ENCODE peak calls at places on chromosomes 5 and 9, in five cellular contexts. One of them, this sample, is unnamed.

GRCh38 chr5:82387041-82387818 is 109.1 kb upstream of the RPS23 start:
- DNase-seq in spleen: no peak
- DNase-seq in ovary: no peak
- DNase-seq in H1: no peak
- DNase-seq in HCT116: peak
- DNase-seq in this sample: no peak

GRCh38 chr5:16788957-16789356 is 147.1 kb downstream of the MYO10 start:
- DNase-seq in HCT116: no peak
- DNase-seq in spleen: no peak
- DNase-seq in ovary: no peak
- DNase-seq in H1: no peak
- DNase-seq in this sample: no peak

GRCh38 chr5:117433841-117434240 is 859.2 kb upstream of the SEMA6A start:
- DNase-seq in ovary: no peak
- DNase-seq in spleen: no peak
- DNase-seq in H1: no peak
- DNase-seq in HCT116: no peak
- DNase-seq in this sample: no peak

GRCh38 chr9:127075592-127076380 is 46.6 kb downstream of the ANGPTL2 start:
- DNase-seq in ovary: no peak
- DNase-seq in H1: no peak
- DNase-seq in HCT116: no peak
- DNase-seq in spleen: no peak
- DNase-seq in this sample: no peak

GRCh38 chr9:95399261-95399660 is 81.8 kb upstream of the FANCC start:
- DNase-seq in spleen: no peak
- DNase-seq in ovary: no peak
- DNase-seq in H1: no peak
- DNase-seq in HCT116: no peak
- DNase-seq in this sample: no peak

GRCh38 chr5:102289251-102289899 is 6.7 kb downstream of the SLCO4C1 start:
- DNase-seq in spleen: no peak
- DNase-seq in ovary: no peak
- DNase-seq in HCT116: no peak
- DNase-seq in H1: no peak
- DNase-seq in this sample: no peak

GRCh38 chr9:110112792-110113191 is 95.2 kb downstream of the C9orf152 start:
- DNase-seq in HCT116: no peak
- DNase-seq in H1: no peak
- DNase-seq in ovary: no peak
- DNase-seq in spleen: no peak
- DNase-seq in this sample: no peak

GRCh38 chr5:150000261-150000989 is at the start of the genes HMGXB3 and TIGD6:
- DNase-seq in H1: peak
- DNase-seq in HCT116: peak
- DNase-seq in spleen: peak
- DNase-seq in ovary: peak
- DNase-seq in this sample: peak

GRCh38 chr9:79154806-79155205 is 417.0 kb upstream of the TLE4 start:
- DNase-seq in H1: no peak
- DNase-seq in ovary: no peak
- DNase-seq in spleen: no peak
- DNase-seq in HCT116: no peak
- DNase-seq in this sample: no peak

GRCh38 chr5:91190333-91190680 is 192.8 kb downstream of the ARRDC3 start:
- DNase-seq in ovary: no peak
- DNase-seq in HCT116: no peak
- DNase-seq in H1: no peak
- DNase-seq in spleen: no peak
- DNase-seq in this sample: no peak
- H3K4me3 ChIP-seq in ovary: no peak
- H3K4me3 ChIP-seq in HCT116: peak
- H3K4me3 ChIP-seq in H1: no peak
- H3K4me3 ChIP-seq in spleen: no peak
- H3K4me3 ChIP-seq in this sample: peak

DNA sequence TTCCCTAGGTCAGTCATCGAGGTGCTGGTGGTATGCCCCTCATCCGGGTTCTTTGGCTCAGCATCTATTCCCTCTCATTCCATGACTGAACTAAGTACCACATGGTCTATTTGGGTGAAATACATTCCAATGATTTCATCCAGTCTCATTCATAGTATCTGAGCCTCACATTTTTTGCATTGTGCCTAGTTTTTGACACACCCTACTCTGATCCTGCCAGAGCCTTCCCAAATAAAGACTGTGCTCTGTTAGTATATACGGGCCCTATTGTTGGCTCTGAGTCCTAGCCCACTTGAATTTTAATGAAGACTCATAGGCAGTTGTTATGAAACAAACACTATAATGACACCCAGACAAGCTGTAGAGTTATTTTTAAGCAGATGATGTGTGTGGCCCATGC is 740.7 kb downstream of the CETN3 start:
- DNase-seq in ovary: no peak
- DNase-seq in spleen: no peak
- DNase-seq in H1: no peak
- DNase-seq in HCT116: no peak
- DNase-seq in this sample: no peak
- TF ChIP-seq POLR2A in ovary: no peak
- TF ChIP-seq POLR2A in spleen: no peak
- TF ChIP-seq POLR2A in H1: no peak
- TF ChIP-seq POLR2A in HCT116: no peak
- TF ChIP-seq POLR2A in this sample: no peak

GRCh38 chr9:86795047-86795437 is 152.3 kb downstream of the GAS1 start:
- DNase-seq in spleen: no peak
- DNase-seq in HCT116: no peak
- DNase-seq in ovary: no peak
- DNase-seq in H1: no peak
- DNase-seq in this sample: no peak

GRCh38 chr9:86792136-86792535 is 155.2 kb downstream of the GAS1 start:
- DNase-seq in HCT116: peak
- DNase-seq in H1: no peak
- DNase-seq in spleen: no peak
- DNase-seq in ovary: no peak
- DNase-seq in this sample: no peak

GRCh38 chr9:86796671-86797070 is 150.6 kb downstream of the GAS1 start:
- DNase-seq in spleen: no peak
- DNase-seq in HCT116: no peak
- DNase-seq in ovary: no peak
- DNase-seq in H1: no peak
- DNase-seq in this sample: no peak

GRCh38 chr9:86794356-86795046 is 152.8 kb downstream of the GAS1 start:
- DNase-seq in HCT116: no peak
- DNase-seq in ovary: peak
- DNase-seq in spleen: no peak
- DNase-seq in H1: no peak
- DNase-seq in this sample: no peak

DNA sequence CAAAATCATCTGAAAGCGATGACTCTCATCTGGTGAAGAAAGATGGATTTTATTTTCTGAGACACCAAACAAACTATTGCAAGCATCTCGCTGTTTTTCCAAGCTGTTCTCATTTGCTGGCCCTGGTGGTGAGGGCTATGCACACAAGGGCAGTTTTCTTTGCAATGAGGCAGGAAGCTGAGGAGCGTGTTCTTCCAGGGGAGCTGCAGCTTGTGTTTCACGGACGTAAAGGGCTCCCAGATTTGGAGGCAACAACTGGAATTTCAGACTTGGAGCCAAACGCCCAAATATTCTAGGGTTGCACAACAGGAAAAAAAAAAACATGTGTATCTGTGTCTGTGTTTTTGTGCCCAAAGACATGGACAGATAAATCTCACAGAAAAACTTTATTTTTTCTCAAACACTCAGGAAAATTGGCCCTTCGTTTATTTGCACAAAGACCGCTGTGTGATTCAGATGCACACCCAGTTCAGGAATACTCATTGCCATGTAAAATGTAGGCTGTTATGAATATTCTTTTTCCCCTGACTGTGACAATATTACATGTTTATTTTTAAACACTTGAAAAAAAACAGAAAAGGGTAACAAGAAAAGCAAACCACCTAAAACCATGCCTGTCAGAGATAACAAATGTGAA is 151.3 kb downstream of the GAS1 start:
- DNase-seq in spleen: no peak
- DNase-seq in H1: no peak
- DNase-seq in HCT116: no peak
- DNase-seq in ovary: peak
- DNase-seq in this sample: no peak
- H3K4me3 ChIP-seq in spleen: no peak
- H3K4me3 ChIP-seq in H1: no peak
- H3K4me3 ChIP-seq in HCT116: no peak
- H3K4me3 ChIP-seq in ovary: no peak
- H3K4me3 ChIP-seq in this sample: no peak

DNA sequence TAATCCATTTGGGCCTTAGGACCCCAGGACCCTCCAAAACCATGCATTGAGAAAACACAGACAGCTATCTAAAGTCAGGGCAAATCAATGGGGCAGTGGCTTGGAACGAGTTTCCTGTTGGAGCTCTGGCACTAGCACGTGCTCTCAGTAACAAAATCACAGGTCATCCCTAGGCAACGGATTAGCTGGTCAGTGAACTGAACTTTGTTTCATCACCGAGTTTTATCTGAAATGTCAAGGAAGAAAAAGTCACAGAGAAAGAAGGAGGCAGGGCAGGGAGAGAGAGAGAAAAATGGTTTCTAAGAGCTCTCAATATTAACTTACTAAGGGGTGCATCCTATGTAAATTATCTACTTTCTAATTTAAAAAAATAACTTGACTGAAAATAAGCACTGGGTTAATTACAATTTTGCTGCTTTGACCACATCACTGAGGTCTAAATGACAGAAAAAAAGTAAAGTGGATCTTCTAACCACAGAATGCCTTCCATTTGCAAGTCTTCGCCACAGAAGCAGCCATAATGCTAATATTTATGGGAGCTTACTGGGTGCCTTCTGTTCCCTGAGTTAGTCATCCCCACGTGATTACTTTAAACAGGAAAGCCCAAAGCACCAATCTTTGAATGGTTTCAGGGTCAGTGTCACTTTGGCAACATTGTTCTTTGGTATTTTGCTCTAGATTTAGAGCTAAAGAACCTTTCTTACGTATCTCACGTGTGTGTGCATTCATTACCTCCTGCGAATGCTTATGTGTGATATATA is 503.9 kb downstream of the RASEF start:
- DNase-seq in ovary: no peak
- DNase-seq in spleen: no peak
- DNase-seq in H1: no peak
- DNase-seq in HCT116: no peak
- DNase-seq in this sample: no peak
- TF ChIP-seq POLR2A in ovary: no peak
- TF ChIP-seq POLR2A in spleen: no peak
- TF ChIP-seq POLR2A in H1: no peak
- TF ChIP-seq POLR2A in HCT116: no peak
- TF ChIP-seq POLR2A in this sample: no peak

DNA sequence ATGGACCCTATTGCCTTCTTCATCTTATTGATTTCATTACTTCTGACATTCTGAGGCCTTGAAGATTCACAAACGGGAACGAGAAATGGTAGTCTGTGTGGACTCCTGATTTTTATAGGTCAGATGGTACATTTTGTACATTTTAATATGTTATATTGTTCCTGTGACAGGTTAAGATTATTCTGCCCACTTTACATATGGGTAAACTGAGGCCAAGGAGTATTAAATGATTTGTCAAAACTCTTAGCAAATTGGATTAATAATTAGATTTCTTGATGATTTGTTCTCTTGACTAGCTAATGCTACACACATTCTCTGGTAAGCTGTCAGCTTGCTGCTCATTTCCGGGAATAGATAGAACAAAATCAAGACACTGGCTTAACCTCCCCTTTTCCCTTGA is 1.9 kb downstream of the FAM53C start:
- DNase-seq in HCT116: no peak
- DNase-seq in H1: no peak
- DNase-seq in spleen: no peak
- DNase-seq in ovary: no peak
- DNase-seq in this sample: no peak
- H3K4me3 ChIP-seq in HCT116: no peak
- H3K4me3 ChIP-seq in H1: no peak
- H3K4me3 ChIP-seq in spleen: peak
- H3K4me3 ChIP-seq in ovary: no peak
- H3K4me3 ChIP-seq in this sample: no peak